ENCODE peak calls at places on chromosome 18, in five cellular contexts. R is kidney, Z is body of pancreas, N is A549, S is neural progenitor cell. L is an unnamed sample.
A peak's percentile ranks its signal among the peaks of the same experiment; 100 is the strongest.

GRCh38 chr18:43719264-43719795 is 442.0 kb upstream of the SYT4 start:
- DNase-seq in R (no peak), S (no peak), Z (no peak), N (no peak), L (no peak)

GRCh38 chr18:47882641-47883040 is 47.8 kb downstream of the SMAD2 start:
- DNase-seq in N (no peak), Z (no peak), R (no peak), S (no peak), L (no peak)

GRCh38 chr18:22391571-22392359 is 25.9 kb downstream of the CTAGE1 start:
- DNase-seq in R (peak; percentile 76), S (no peak), Z (no peak), N (peak; percentile 23), L (no peak)

GRCh38 chr18:45540146-45540545 is 75.1 kb upstream of the SLC14A2 start:
- DNase-seq in R (peak; percentile 78), Z (no peak), S (no peak), N (no peak), L (no peak)

GRCh38 chr18:8426401-8426800 is 182.8 kb upstream of the RAB12 start:
- DNase-seq in Z (no peak), S (peak; percentile 44), R (no peak), N (peak; percentile 12), L (no peak)

GRCh38 chr18:32549248-32549842 is 78.7 kb upstream of the GAREM1 start:
- DNase-seq in R (no peak), Z (peak; percentile 66), N (peak; percentile 46), S (peak; percentile 87), L (peak; percentile 15)

GRCh38 chr18:61551586-61551985 is 218.4 kb downstream of the CDH20 start:
- DNase-seq in N (peak; percentile 71), S (peak; percentile 81), Z (peak; percentile 73), R (no peak), L (peak; percentile 69)

GRCh38 chr18:2147424-2147823 is 423.9 kb downstream of the METTL4 start:
- DNase-seq in Z (no peak), R (no peak), S (no peak), N (no peak), L (no peak)

GRCh38 chr18:78984941-78985784 is 5.5 kb downstream of the SALL3 start:
- DNase-seq in S (peak; percentile 82), R (no peak), Z (peak; percentile 24), N (peak; percentile 28), L (peak; percentile 86)

GRCh38 chr18:80196528-80197320 is 50.6 kb downstream of the PARD6G start:
- DNase-seq in Z (peak; percentile 15), R (no peak), S (peak; percentile 74), N (no peak), L (no peak)

GRCh38 chr18:8681196-8681595 is 24.2 kb upstream of the MTCL1 start:
- DNase-seq in S (no peak), R (no peak), N (no peak), Z (no peak), L (no peak)

GRCh38 chr18:24778810-24779418 is 318.5 kb downstream of the HRH4 start:
- DNase-seq in Z (peak; percentile 3), N (no peak), S (no peak), R (no peak), L (no peak)

GRCh38 chr18:69484699-69485396 is 84.2 kb downstream of the DOK6 start:
- DNase-seq in S (no peak), N (peak; percentile 5), Z (no peak), R (no peak), L (no peak)

GRCh38 chr18:10318686-10318960 is 135.8 kb upstream of the APCDD1 start:
- DNase-seq in R (no peak), N (no peak), Z (no peak), S (peak; percentile 19), L (no peak)

GRCh38 chr18:55365342-55365741 is 222.7 kb downstream of the TCF4 start:
- DNase-seq in Z (no peak), R (no peak), N (no peak), S (no peak), L (no peak)

GRCh38 chr18:34028341-34028740 is 196.4 kb downstream of the NOL4 start:
- DNase-seq in S (no peak), R (no peak), N (no peak), Z (no peak), L (no peak)

DNA sequence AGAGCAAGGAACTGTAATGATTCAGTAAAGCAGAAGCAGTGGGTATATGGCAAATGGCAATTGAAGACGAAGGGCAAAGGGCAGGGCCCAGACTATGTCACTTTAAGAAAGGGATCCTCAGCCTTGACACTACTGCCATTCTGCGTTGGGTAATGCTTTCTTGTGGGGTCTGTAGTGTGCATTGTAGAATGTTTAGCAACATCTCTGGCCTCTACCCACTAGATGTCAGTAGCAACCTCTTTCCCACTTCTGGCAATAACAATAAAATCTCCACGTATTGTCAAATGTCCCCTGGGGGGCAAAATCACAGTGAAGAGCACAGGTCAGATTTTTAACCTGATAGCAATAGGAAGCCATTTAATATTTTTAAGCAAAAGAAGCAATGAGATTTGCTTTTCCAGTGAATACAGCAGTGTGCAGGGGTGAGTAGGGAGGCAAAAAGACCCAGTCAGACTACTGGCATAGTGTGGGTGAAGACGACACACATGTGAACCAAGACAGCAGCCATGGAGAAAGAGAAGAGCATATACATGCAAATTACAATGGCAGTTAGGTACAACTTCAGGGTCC is 209.5 kb downstream of the DYM start:
- DNase-seq in N (peak; percentile 16), R (no peak), Z (no peak), S (peak; percentile 34), L (no peak)
- TF ChIP-seq CTCF in N (peak; percentile 51), R (peak; percentile 27), Z (no peak), S (peak; percentile 67), L (peak; percentile 63)

GRCh38 chr18:13233746-13234527 is 15.4 kb downstream of the LDLRAD4 start:
- DNase-seq in R (no peak), N (no peak), S (no peak), Z (no peak), L (no peak)
- TF ChIP-seq CTCF in R (no peak), N (no peak), S (no peak), Z (no peak), L (no peak)

GRCh38 chr18:67041334-67041733 is 437.4 kb upstream of the CDH19 start:
- DNase-seq in S (peak; percentile 22), N (no peak), R (no peak), Z (no peak), L (no peak)

GRCh38 chr18:67047334-67047733 is 443.4 kb upstream of the CDH19 start:
- DNase-seq in Z (no peak), R (no peak), S (no peak), N (no peak), L (no peak)

GRCh38 chr18:67043276-67043675 is 439.4 kb upstream of the CDH19 start:
- DNase-seq in N (no peak), S (no peak), Z (no peak), R (peak; percentile 52), L (no peak)
- TF ChIP-seq CTCF in N (no peak), S (no peak), Z (no peak), R (no peak), L (no peak)

GRCh38 chr18:3192752-3193151 is 27.0 kb downstream of the MYOM1 start:
- DNase-seq in R (no peak), Z (no peak), N (no peak), S (no peak), L (no peak)

GRCh38 chr18:3193354-3193753 is 26.4 kb downstream of the MYOM1 start:
- DNase-seq in N (no peak), S (no peak), Z (no peak), R (no peak), L (no peak)

GRCh38 chr18:3192286-3192685 is 27.5 kb downstream of the MYOM1 start:
- DNase-seq in R (no peak), N (no peak), Z (no peak), S (no peak), L (no peak)

GRCh38 chr18:3199942-3200645 is 19.7 kb downstream of the MYOM1 start:
- DNase-seq in R (no peak), Z (no peak), N (no peak), S (no peak), L (no peak)

DNA sequence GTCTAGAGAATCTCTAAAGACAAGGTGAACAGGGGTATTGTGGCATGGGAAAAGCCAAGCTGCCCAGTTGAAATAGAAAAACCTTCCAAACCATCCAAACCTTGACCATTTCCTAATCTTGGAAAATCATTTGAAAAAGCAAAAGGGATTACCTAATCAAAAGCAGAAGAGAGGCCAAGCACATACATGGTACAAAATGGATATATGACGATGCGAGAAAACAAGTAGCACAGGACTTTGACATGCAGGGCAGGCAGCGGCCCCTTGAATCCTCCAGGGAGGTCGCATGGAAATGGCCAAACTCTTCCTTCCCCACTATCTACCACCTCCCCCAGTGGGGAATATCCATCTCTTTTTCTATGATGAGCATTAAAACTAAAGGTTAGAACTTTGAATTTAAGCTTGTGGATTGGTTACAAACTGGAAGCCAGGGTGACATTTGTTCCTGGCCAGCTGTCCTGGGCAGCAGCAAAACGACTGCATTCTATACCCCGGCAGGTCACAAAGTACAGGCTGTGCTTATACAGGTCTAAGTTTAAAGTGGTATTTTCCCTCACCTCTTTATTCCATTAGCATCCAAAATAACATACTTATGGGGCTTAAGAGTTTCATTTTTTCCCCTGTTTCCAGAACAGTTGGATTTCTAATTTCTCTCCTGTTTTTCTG is 24.7 kb downstream of the MYOM1 start:
- DNase-seq in S (no peak), N (no peak), Z (no peak), R (no peak), L (no peak)
- TF ChIP-seq CTCF in S (no peak), N (no peak), Z (no peak), R (no peak), L (no peak)

GRCh38 chr18:64082054-64082453 is 66.8 kb downstream of the LINC00305 start:
- DNase-seq in Z (no peak), S (no peak), R (no peak), N (no peak), L (no peak)
- TF ChIP-seq CTCF in Z (no peak), S (no peak), R (no peak), N (no peak), L (no peak)